ENCODE peak calls at places on chromosomes 2 and 18, in four cellular contexts. Q, P, J and Y are unnamed samples.

GRCh38 chr2:149650006-149650405 is 62.4 kb upstream of the MMADHC start:
- DNase-seq in Q (peak; percentile 69), P (no peak), J (peak; percentile 29), Y (no peak)

GRCh38 chr2:101753207-101753616 is 55.7 kb downstream of the MAP4K4 start:
- DNase-seq in Q (peak; percentile 49), P (no peak), J (peak; percentile 43), Y (no peak)

GRCh38 chr2:241907171-241907570 is 37.6 kb downstream of the RTP5 start:
- DNase-seq in Q (no peak), P (no peak), J (no peak), Y (no peak)

GRCh38 chr2:226213717-226214116 is 585.9 kb downstream of the IRS1 start:
- DNase-seq in Q (peak; percentile 71), P (no peak), J (peak; percentile 75), Y (no peak)

GRCh38 chr2:118186110-118186857 is 98.0 kb downstream of the INSIG2 start:
- DNase-seq in Q (peak; percentile 84), P (peak; percentile 92), J (peak; percentile 92), Y (peak; percentile 70)

GRCh38 chr18:23752796-23753195 is 63.5 kb downstream of the LAMA3 start:
- DNase-seq in Q (no peak), P (peak; percentile 36), J (peak; percentile 21), Y (no peak)

GRCh38 chr18:75223687-75224347 is 13.2 kb downstream of the TSHZ1 start:
- DNase-seq in Q (peak; percentile 70), P (no peak), J (no peak), Y (no peak)

GRCh38 chr2:242075163-242075562 is 205.6 kb downstream of the RTP5 start:
- DNase-seq in Q (peak; percentile 95), P (no peak), J (peak; percentile 66), Y (no peak)

GRCh38 chr2:216606551-216607527 is 26.4 kb upstream of the IGFBP2 start:
- DNase-seq in Q (no peak), P (no peak), J (no peak), Y (peak; percentile 71)

GRCh38 chr18:23442958-23443357 is 10.1 kb upstream of the RIOK3 start:
- DNase-seq in Q (no peak), P (no peak), J (no peak), Y (no peak)

GRCh38 chr2:212863185-212863588 is 288.2 kb downstream of the IKZF2 start:
- DNase-seq in Q (peak; percentile 38), P (no peak), J (peak; percentile 27), Y (peak; percentile 56)

GRCh38 chr18:48152549-48152948 is 222.1 kb upstream of the SMAD2 start:
- DNase-seq in Q (peak; percentile 61), P (no peak), J (peak; percentile 54), Y (no peak)

GRCh38 chr2:44155577-44156446 is 12.9 kb upstream of the PPM1B start:
- DNase-seq in Q (no peak), P (no peak), J (peak; percentile 8), Y (no peak)

GRCh38 chr2:70141754-70142589 is 48.8 kb downstream of the C2orf42 start:
- DNase-seq in Q (peak; percentile 55), P (peak; percentile 75), J (peak; percentile 75), Y (peak; percentile 81)

GRCh38 chr18:51227660-51228059 is 30.2 kb upstream of the MEX3C start:
- DNase-seq in Q (no peak), P (no peak), J (no peak), Y (no peak)

GRCh38 chr18:27004056-27004829 is 138.7 kb upstream of the AQP4 start:
- DNase-seq in Q (peak; percentile 20), P (no peak), J (peak; percentile 38), Y (no peak)

GRCh38 chr2:237867465-237867864 is 8.0 kb downstream of the RAMP1 start:
- DNase-seq in Q (no peak), P (no peak), J (no peak), Y (no peak)

GRCh38 chr2:6845312-6845711 is 20.4 kb downstream of the CMPK2 start:
- DNase-seq in Q (peak; percentile 37), P (no peak), J (peak; percentile 20), Y (no peak)

GRCh38 chr2:172285760-172286159 is 141.6 kb upstream of the ITGA6 start:
- DNase-seq in Q (no peak), P (no peak), J (no peak), Y (no peak)

GRCh38 chr18:55339990-55340389 is 248.0 kb downstream of the TCF4 start:
- DNase-seq in Q (no peak), P (no peak), J (no peak), Y (no peak)

GRCh38 chr18:79620586-79621165 is 58.9 kb upstream of the CTDP1 start:
- DNase-seq in Q (no peak), P (no peak), J (no peak), Y (no peak)

GRCh38 chr2:229273384-229274338 is 2.6 kb upstream of the PID1 start:
- DNase-seq in Q (peak; percentile 89), P (peak; percentile 86), J (peak; percentile 85), Y (peak; percentile 73)

GRCh38 chr2:232931636-232932035 is 61.6 kb downstream of the SNORC start:
- DNase-seq in Q (no peak), P (no peak), J (peak; percentile 31), Y (no peak)

GRCh38 chr2:231378028-231378722 is 17.3 kb upstream of the B3GNT7 start:
- DNase-seq in Q (no peak), P (no peak), J (no peak), Y (no peak)

GRCh38 chr18:57466307-57466706 is 31.1 kb downstream of the ONECUT2 start:
- DNase-seq in Q (no peak), P (no peak), J (peak; percentile 20), Y (no peak)

GRCh38 chr2:109545828-109546713 is 67.7 kb downstream of the SEPTIN10 start:
- DNase-seq in Q (peak; percentile 68), P (peak; percentile 77), J (peak; percentile 76), Y (peak; percentile 29)

GRCh38 chr2:66985901-66986300 is 411.2 kb upstream of the ETAA1 start:
- DNase-seq in Q (peak; percentile 30), P (no peak), J (no peak), Y (no peak)

GRCh38 chr2:174325932-174326879 is 8.5 kb upstream of the SP9 start:
- DNase-seq in Q (peak; percentile 52), P (peak; percentile 10), J (peak; percentile 47), Y (peak; percentile 84)

GRCh38 chr2:42086500-42086953 is 38.7 kb downstream of the PKDCC start:
- DNase-seq in Q (peak; percentile 80), P (peak; percentile 63), J (peak; percentile 75), Y (no peak)

GRCh38 chr2:101149241-101150192 is 1.7 kb downstream of the TBC1D8 start:
- DNase-seq in Q (no peak), P (no peak), J (no peak), Y (no peak)

GRCh38 chr2:65214843-65215242 is 12.8 kb upstream of the ACTR2 start:
- DNase-seq in Q (no peak), P (no peak), J (no peak), Y (no peak)

GRCh38 chr2:54708584-54709340 is 14.7 kb upstream of the EML6 start:
- DNase-seq in Q (no peak), P (no peak), J (peak; percentile 42), Y (peak; percentile 73)

GRCh38 chr2:29650634-29651097 is 270.7 kb downstream of the ALK start:
- DNase-seq in Q (no peak), P (no peak), J (no peak), Y (no peak)

GRCh38 chr2:70680735-70681134 is 87.3 kb downstream of the ADD2 start:
- DNase-seq in Q (no peak), P (no peak), J (no peak), Y (no peak)